ENCODE peak calls at places on chromosomes 6 and 20, in five cellular contexts. P, V, I, T and Q are unnamed samples.

GRCh38 chr20:46872315-46873211 is 22.1 kb upstream of the EYA2 start:
- DNase-seq in P (no peak), V (no peak), I (no peak), T (no peak), Q (peak)

GRCh38 chr20:36573798-36574277 is 441 bp downstream of the TGIF2 start:
- DNase-seq in V (no peak), T (no peak), I (no peak), P (no peak), Q (peak)

GRCh38 chr20:32437391-32438074 is 79.4 kb downstream of the ASXL1 start:
- DNase-seq in I (no peak), T (no peak), P (no peak), V (no peak), Q (no peak)

GRCh38 chr6:112214749-112215269 is 39.6 kb downstream of the LAMA4 start:
- DNase-seq in P (no peak), T (no peak), I (no peak), V (no peak), Q (no peak)

GRCh38 chr6:142913511-142914047 is 31.4 kb downstream of the HIVEP2 start:
- DNase-seq in T (no peak), I (no peak), P (no peak), V (no peak), Q (no peak)

GRCh38 chr20:32737371-32738223 is 5.7 kb downstream of the COMMD7 start:
- DNase-seq in I (no peak), P (no peak), V (peak), T (no peak), Q (peak)

GRCh38 chr6:11601776-11602605 is 64.4 kb downstream of the TMEM170B start:
- DNase-seq in V (no peak), P (no peak), T (no peak), I (no peak), Q (no peak)

GRCh38 chr6:12068899-12069557 is 56.9 kb downstream of the HIVEP1 start:
- DNase-seq in I (no peak), V (no peak), T (no peak), P (no peak), Q (no peak)

GRCh38 chr6:3727593-3728108 is 23.9 kb downstream of the PXDC1 start:
- DNase-seq in P (no peak), V (no peak), T (no peak), I (no peak), Q (no peak)